ENCODE peak calls at places on chromosomes 6 and 20, in five cellular contexts. T is epithelial cell of esophagus, G is A549, P is fibroblast of lung, J is PC-9. I is an unnamed sample.

GRCh38 chr6:43803783-43804549 is 34.0 kb downstream of the VEGFA start:
- DNase-seq in T (peak), G (no peak), P (no peak), J (peak), I (no peak)

GRCh38 chr6:147530132-147531060 is 21.9 kb downstream of the SAMD5 start:
- DNase-seq in T (no peak), G (no peak), P (no peak), J (no peak), I (no peak)

GRCh38 chr6:114108119-114109002 is 137.4 kb upstream of the HDAC2 start:
- DNase-seq in T (peak), G (peak), P (peak), J (peak), I (no peak)

GRCh38 chr6:4460595-4461475 is 315.4 kb upstream of the CDYL start:
- DNase-seq in T (peak), G (no peak), P (peak), J (no peak), I (no peak)

GRCh38 chr6:53179961-53180651 is 31.5 kb upstream of the GCM1 start:
- DNase-seq in T (peak), G (no peak), P (peak), J (no peak), I (no peak)

GRCh38 chr6:64121166-64121565 is 485.6 kb downstream of the PHF3 start:
- DNase-seq in T (no peak), G (no peak), P (no peak), J (no peak), I (no peak)

GRCh38 chr20:61572789-61573188 is 320.7 kb downstream of the CDH4 start:
- DNase-seq in T (no peak), G (no peak), P (no peak), J (no peak), I (no peak)

GRCh38 chr6:53647437-53648094 is 18.0 kb downstream of the KLHL31 start:
- DNase-seq in T (peak), G (no peak), P (peak), J (no peak), I (peak)

GRCh38 chr20:10558635-10559187 is 115.1 kb downstream of the JAG1 start:
- DNase-seq in T (peak), G (no peak), P (peak), J (peak), I (peak)

GRCh38 chr6:12008366-12009179 is 3.5 kb upstream of the HIVEP1 start:
- DNase-seq in T (peak), G (peak), P (peak), J (peak), I (peak)

GRCh38 chr20:10268636-10269035 is 50.0 kb downstream of the SNAP25 start:
- DNase-seq in T (no peak), G (no peak), P (no peak), J (no peak), I (no peak)

GRCh38 chr6:116611020-116611419 is 5.3 kb upstream of the RSPH4A start:
- DNase-seq in T (peak), G (no peak), P (no peak), J (no peak), I (no peak)

GRCh38 chr6:116616757-116617093 is 446 bp downstream of the RSPH4A start:
- DNase-seq in T (no peak), G (peak), P (no peak), J (no peak), I (no peak)

GRCh38 chr6:116615937-116616756 is at the start of gene RSPH4A:
- DNase-seq in T (peak), G (peak), P (peak), J (peak), I (peak)
- TF ChIP-seq CTCF in T (peak), G (no peak), P (no peak), J (no peak), I (no peak)

DNA sequence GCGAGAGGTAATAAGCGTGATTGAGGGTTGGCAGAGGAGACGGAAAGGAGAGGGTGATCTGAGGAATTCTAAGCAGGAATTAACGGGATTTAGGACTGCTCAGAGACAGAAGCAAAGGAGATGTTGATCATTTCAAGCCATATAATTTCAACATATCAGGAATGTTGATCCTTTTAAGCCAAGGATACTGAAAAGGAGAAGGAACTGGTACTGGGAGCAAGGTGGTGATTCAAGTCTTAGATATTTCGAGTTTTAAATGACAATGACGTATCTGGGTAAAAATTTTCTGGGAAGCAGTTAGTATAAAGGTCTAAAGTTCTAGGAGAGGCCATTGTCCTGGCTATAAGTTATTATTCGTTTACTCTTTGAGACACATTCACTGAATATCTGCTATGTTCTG is 91.3 kb upstream of the OGFRL1 start:
- DNase-seq in T (peak), G (no peak), P (peak), J (no peak), I (no peak)
- H3K4me3 ChIP-seq in T (no peak), G (no peak), P (no peak), J (no peak), I (no peak)

GRCh38 chr20:51372176-51372803 is 170.2 kb downstream of the NFATC2 start:
- DNase-seq in T (peak), G (peak), P (peak), J (peak), I (no peak)
- TF ChIP-seq CTCF in T (peak), G (peak), P (peak), J (peak), I (peak)

GRCh38 chr20:2293971-2294370 is 1.8 kb upstream of the TGM3 start:
- DNase-seq in T (no peak), G (no peak), P (no peak), J (no peak), I (no peak)
- H3K4me3 ChIP-seq in T (no peak), G (no peak), P (no peak), J (no peak), I (no peak)

DNA sequence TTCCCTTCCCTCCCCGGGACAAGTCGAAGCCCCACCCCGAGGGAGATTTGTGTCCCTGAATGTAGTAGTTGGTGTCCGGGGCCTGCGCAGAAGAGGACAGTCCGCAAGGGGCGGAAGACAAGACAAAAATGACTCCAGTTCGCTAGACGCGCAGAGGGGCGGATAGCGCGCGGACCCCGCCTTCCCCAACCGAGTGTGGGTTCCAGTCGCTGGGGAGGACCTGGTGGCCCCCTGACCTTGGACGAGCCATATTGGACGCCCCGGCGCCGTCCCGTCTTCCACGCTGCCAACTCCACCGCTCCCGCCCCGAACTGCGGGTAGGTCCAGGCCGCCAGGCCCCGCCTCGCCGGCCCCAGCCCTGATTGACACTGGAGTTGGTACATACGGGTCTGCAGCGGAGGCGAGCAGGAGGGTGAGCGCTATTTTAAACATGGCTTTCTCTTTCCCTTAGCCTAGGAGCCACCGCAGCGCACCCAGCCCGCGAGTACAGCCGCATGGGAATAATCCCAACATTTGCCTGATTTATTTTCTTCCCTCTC is 802 bp downstream of the HMGN3 start:
- DNase-seq in T (peak), G (peak), P (peak), J (peak), I (no peak)
- TF ChIP-seq CTCF in T (peak), G (no peak), P (peak), J (peak), I (peak)

GRCh38 chr6:168525926-168526630 is 85.1 kb downstream of the SMOC2 start:
- DNase-seq in T (no peak), G (no peak), P (no peak), J (no peak), I (no peak)

GRCh38 chr6:168529214-168529613 is 88.2 kb downstream of the SMOC2 start:
- DNase-seq in T (no peak), G (no peak), P (no peak), J (no peak), I (no peak)

GRCh38 chr6:168526841-168527281 is 85.9 kb downstream of the SMOC2 start:
- DNase-seq in T (no peak), G (no peak), P (no peak), J (no peak), I (no peak)

GRCh38 chr6:168528457-168529095 is 87.6 kb downstream of the SMOC2 start:
- DNase-seq in T (no peak), G (no peak), P (no peak), J (no peak), I (no peak)

GRCh38 chr6:168527451-168528210 is 86.6 kb downstream of the SMOC2 start:
- DNase-seq in T (no peak), G (no peak), P (peak), J (no peak), I (no peak)
- H3K4me3 ChIP-seq in T (no peak), G (no peak), P (no peak), J (no peak), I (no peak)

GRCh38 chr20:15699431-15700146 is 873.7 kb downstream of the KIF16B start:
- DNase-seq in T (peak), G (no peak), P (no peak), J (peak), I (no peak)
- TF ChIP-seq CTCF in T (peak), G (no peak), P (no peak), J (peak), I (peak)

GRCh38 chr20:33814238-33814712 is 3.1 kb downstream of the CHMP4B start:
- DNase-seq in T (no peak), G (no peak), P (no peak), J (no peak), I (no peak)

GRCh38 chr20:33812673-33813462 is 1.7 kb downstream of the CHMP4B start:
- DNase-seq in T (peak), G (peak), P (no peak), J (peak), I (no peak)

GRCh38 chr20:33808388-33808787 is 2.8 kb upstream of the CHMP4B start:
- DNase-seq in T (no peak), G (no peak), P (no peak), J (no peak), I (no peak)

GRCh38 chr20:33811763-33812672 is 870 bp downstream of the CHMP4B start:
- DNase-seq in T (peak), G (peak), P (peak), J (peak), I (no peak)

DNA sequence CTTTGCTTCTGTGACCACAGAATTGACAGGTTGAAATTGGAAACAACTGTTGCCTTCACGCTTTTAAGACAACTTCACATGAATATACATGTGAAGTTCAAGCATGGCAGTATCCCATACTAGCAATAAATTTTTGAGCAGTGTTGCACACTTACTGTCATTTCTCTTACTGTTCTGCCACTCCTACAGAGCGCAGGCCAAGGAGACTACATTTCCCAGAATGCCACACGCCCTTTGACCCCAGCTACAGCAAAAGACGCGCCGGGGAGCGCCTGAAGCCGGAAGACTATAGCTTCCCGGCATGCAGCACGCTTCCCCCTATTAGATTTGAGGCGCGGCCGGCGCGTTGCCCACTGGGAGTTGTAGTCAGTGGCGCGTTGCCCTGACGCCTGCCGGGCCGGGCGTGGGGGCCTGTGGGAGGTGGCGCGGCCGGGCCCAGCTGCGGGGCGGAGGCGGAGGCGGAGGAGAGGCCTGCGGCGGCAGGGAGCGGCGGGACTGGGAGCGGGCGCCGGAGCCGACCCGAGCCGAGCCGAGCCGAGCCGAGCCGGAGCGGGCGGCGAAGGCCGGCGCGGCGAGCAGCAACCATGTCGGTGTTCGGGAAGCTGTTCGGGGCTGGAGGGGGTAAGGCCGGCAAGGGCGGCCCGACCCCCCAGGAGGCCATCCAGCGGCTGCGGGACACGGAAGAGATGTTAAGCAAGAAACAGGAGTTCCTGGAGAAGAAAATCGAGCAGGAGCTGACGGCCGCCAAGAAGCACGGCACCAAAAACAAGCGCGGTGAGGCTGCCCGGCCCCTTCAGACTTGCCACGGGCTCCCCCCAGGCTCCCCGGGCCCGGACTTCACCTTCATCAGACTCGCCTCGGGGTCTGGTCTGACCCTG is at the start of gene CHMP4B:
- DNase-seq in T (peak), G (peak), P (peak), J (peak), I (peak)
- H3K4me3 ChIP-seq in T (peak), G (peak), P (peak), J (peak), I (peak)

GRCh38 chr6:157823001-157823522 is at the start of gene SNX9:
- DNase-seq in T (peak), G (peak), P (peak), J (peak), I (no peak)
- TF ChIP-seq CTCF in T (no peak), G (no peak), P (no peak), J (no peak), I (no peak)

I was measured in GM12864.